ENCODE peak calls at places on chromosomes 11 and 22, in six cellular contexts. X is right lobe of liver; E is activated naive CD8-positive, alpha-beta T cell treated with anti-CD3 and anti-CD28 coated beads for 36 hours; I is nephron progenitor cell; C is substantia nigra; N is activated T-cell treated with anti-CD3 and anti-CD28 coated beads for 1 hour. W is an unnamed sample.

GRCh38 chr11:36258730-36259360 is 30.4 kb downstream of the COMMD9 start:
- DNase-seq in C (peak; percentile 48), E (peak; percentile 21), X (peak; percentile 58), N (no peak), I (peak; percentile 64), W (peak; percentile 86)

GRCh38 chr11:15006139-15006759 is 34.1 kb upstream of the CALCA start:
- DNase-seq in X (no peak), I (no peak), E (no peak), C (no peak), N (no peak), W (peak; percentile 35)

GRCh38 chr22:40196628-40197027 is 18.9 kb downstream of the TNRC6B start:
- DNase-seq in X (no peak), N (no peak), E (peak; percentile 62), I (no peak), C (no peak), W (peak; percentile 41)

GRCh38 chr11:2645779-2646118 is 54.0 kb downstream of the KCNQ1OT1 start:
- DNase-seq in N (no peak), C (no peak), I (no peak), E (no peak), X (no peak), W (no peak)

GRCh38 chr22:24039046-24039445 is 27.9 kb downstream of the CABIN1 start:
- DNase-seq in I (no peak), X (no peak), C (no peak), E (no peak), N (no peak), W (no peak)

GRCh38 chr22:37972527-37972926 is 11.8 kb downstream of the SOX10 start:
- DNase-seq in I (no peak), X (no peak), E (no peak), N (no peak), C (no peak), W (peak; percentile 26)

GRCh38 chr22:45996241-45997076 is 19.5 kb upstream of the WNT7B start:
- DNase-seq in X (peak; percentile 78), I (no peak), N (no peak), C (no peak), E (no peak), W (peak; percentile 60)

GRCh38 chr11:101944896-101945295 is 28.6 kb upstream of the ANGPTL5 start:
- DNase-seq in I (no peak), E (no peak), C (no peak), X (no peak), N (no peak), W (no peak)

GRCh38 chr11:9178716-9179115 is 86.4 kb downstream of the DENND5A start:
- DNase-seq in I (no peak), N (no peak), C (no peak), E (no peak), X (no peak), W (no peak)

GRCh38 chr11:35087648-35088047 is 51.3 kb upstream of the CD44 start:
- DNase-seq in C (no peak), E (no peak), X (no peak), I (no peak), N (no peak), W (peak; percentile 82)

GRCh38 chr11:100353083-100353482 is 334.0 kb upstream of the ARHGAP42 start:
- DNase-seq in I (no peak), X (no peak), C (no peak), N (no peak), E (no peak), W (no peak)

GRCh38 chr22:36323182-36323854 is 64.4 kb downstream of the MYH9 start:
- DNase-seq in N (no peak), I (no peak), C (no peak), E (no peak), X (no peak), W (no peak)

GRCh38 chr11:11400635-11401232 is 47.7 kb upstream of the CSNK2A3 start:
- DNase-seq in E (no peak), N (no peak), I (no peak), C (no peak), X (no peak), W (no peak)

GRCh38 chr22:50529416-50530279 is at the start of gene TYMP:
- DNase-seq in X (peak; percentile 92), I (no peak), C (no peak), E (peak; percentile 86), N (peak; percentile 52), W (peak; percentile 34)

GRCh38 chr11:14443642-14444041 is 56.0 kb downstream of the COPB1 start:
- DNase-seq in C (no peak), I (no peak), E (no peak), X (peak; percentile 78), N (no peak), W (no peak)

GRCh38 chr11:114399903-114400221 is 449 bp downstream of the C11orf71 start:
- DNase-seq in N (no peak), X (no peak), C (no peak), E (no peak), I (peak; percentile 74), W (peak; percentile 90)

GRCh38 chr11:118842369-118842768 is 41.3 kb upstream of the CXCR5 start:
- DNase-seq in N (no peak), X (no peak), E (no peak), C (no peak), I (no peak), W (no peak)